ENCODE peak calls at places on chromosomes 1 and 21, in five cellular contexts. O is GDM1, V is non-pigmented ciliary epithelial cell, A is GM04504, L is iris pigment epithelial cell. F is an unnamed sample.

GRCh38 chr21:42684109-42684916 is 30.9 kb downstream of the PDE9A start:
- DNase-seq in O (no peak), V (no peak), A (no peak), L (no peak), F (no peak)

GRCh38 chr1:152036316-152037216 is at the start of gene S100A11:
- DNase-seq in O (peak; percentile 35), V (no peak), A (peak; percentile 69), L (peak; percentile 93), F (peak; percentile 49)

GRCh38 chr21:34182436-34182835 is 109.1 kb downstream of the MRPS6 start:
- DNase-seq in O (no peak), V (no peak), A (no peak), L (no peak), F (no peak)

GRCh38 chr1:204271970-204272369 is 58.2 kb upstream of the GOLT1A start:
- DNase-seq in O (no peak), V (no peak), A (no peak), L (no peak), F (no peak)

GRCh38 chr1:14968251-14968812 is 185.2 kb upstream of the TMEM51 start:
- DNase-seq in O (no peak), V (peak; percentile 62), A (peak; percentile 92), L (peak; percentile 80), F (no peak)

GRCh38 chr1:172003766-172004530 is 162.7 kb downstream of the DNM3 start:
- DNase-seq in O (no peak), V (no peak), A (no peak), L (peak; percentile 39), F (peak; percentile 9)

GRCh38 chr1:50851034-50851433 is 109.0 kb downstream of the FAF1 start:
- DNase-seq in O (no peak), V (no peak), A (no peak), L (no peak), F (peak; percentile 3)

GRCh38 chr1:1356796-1357401 is 1.5 kb downstream of the MXRA8 start:
- DNase-seq in O (no peak), V (no peak), A (no peak), L (no peak), F (no peak)

GRCh38 chr1:226268421-226269124 is 40.4 kb downstream of the LIN9 start:
- DNase-seq in O (no peak), V (peak; percentile 18), A (peak; percentile 11), L (peak; percentile 59), F (no peak)

GRCh38 chr1:16012590-16013219 is 5.1 kb downstream of the HSPB7 start:
- DNase-seq in O (no peak), V (no peak), A (no peak), L (peak; percentile 73), F (peak; percentile 15)

GRCh38 chr1:182595641-182596240 is 6.7 kb upstream of the RNASEL start:
- DNase-seq in O (peak; percentile 31), V (peak; percentile 31), A (no peak), L (peak; percentile 73), F (peak; percentile 45)

GRCh38 chr1:117146067-117146466 is 24.5 kb upstream of the TRIM45 start:
- DNase-seq in O (no peak), V (no peak), A (no peak), L (no peak), F (no peak)

GRCh38 chr1:70714149-70714548 is 303.1 kb downstream of the CTH start:
- DNase-seq in O (no peak), V (no peak), A (no peak), L (no peak), F (no peak)

GRCh38 chr1:234281826-234282489 is 91.3 kb upstream of the COA6 start:
- DNase-seq in O (no peak), V (no peak), A (no peak), L (no peak), F (no peak)

GRCh38 chr1:170196490-170196889 is 50.7 kb downstream of the NTMT2 start:
- DNase-seq in O (no peak), V (no peak), A (no peak), L (no peak), F (no peak)

GRCh38 chr1:10056599-10056987 is 23.8 kb downstream of the UBE4B start:
- DNase-seq in O (no peak), V (no peak), A (no peak), L (no peak), F (no peak)

GRCh38 chr1:221669441-221669840 is 72.4 kb downstream of the DUSP10 start:
- DNase-seq in O (no peak), V (no peak), A (no peak), L (no peak), F (no peak)

GRCh38 chr1:54227836-54228435 is 28.0 kb downstream of the MRPL37 start:
- DNase-seq in O (no peak), V (no peak), A (no peak), L (no peak), F (no peak)

GRCh38 chr1:191831572-191831971 is 326.7 kb upstream of the RGS18 start:
- DNase-seq in O (no peak), V (no peak), A (no peak), L (no peak), F (peak; percentile 4)

GRCh38 chr1:164863056-164863455 is 304.1 kb downstream of the PBX1 start:
- DNase-seq in O (no peak), V (no peak), A (no peak), L (no peak), F (no peak)